ENCODE peak calls at places on chromosome 19, in six cellular contexts. M is CD4-positive, alpha-beta T cell; O is heart left ventricle; F is tibial artery; N is fibroblast of lung; D is sigmoid colon. I is an unnamed sample.

GRCh38 chr19:49056101-49056901 is 1.2 kb downstream of the CGB7 start:
- DNase-seq in M (no peak), O (peak), F (peak), N (peak), D (no peak), I (peak)

GRCh38 chr19:383922-384800 is 24.8 kb downstream of the C2CD4C start:
- DNase-seq in M (no peak), O (no peak), F (no peak), N (no peak), D (peak), I (peak)

GRCh38 chr19:53076984-53077383 is 26.2 kb downstream of the ZNF160 start:
- DNase-seq in M (no peak), O (peak), F (no peak), N (peak), D (peak), I (peak)

GRCh38 chr19:54186934-54187381 is 2.4 kb downstream of the MBOAT7 start:
- DNase-seq in M (no peak), O (no peak), F (no peak), N (no peak), D (no peak), I (peak)

GRCh38 chr19:8571006-8571411 is 6.2 kb downstream of the MYO1F start:
- DNase-seq in M (peak), O (peak), F (peak), N (peak), D (no peak), I (no peak)

GRCh38 chr19:40521276-40521675 is 54.5 kb downstream of the SPTBN4 start:
- DNase-seq in M (no peak), O (no peak), F (no peak), N (peak), D (no peak), I (no peak)

GRCh38 chr19:39351537-39352037 is 9.4 kb downstream of the SAMD4B start:
- DNase-seq in M (no peak), O (no peak), F (no peak), N (peak), D (no peak), I (no peak)

GRCh38 chr19:57888107-57888493 is 737 bp downstream of the ZNF814 start:
- DNase-seq in M (no peak), O (no peak), F (no peak), N (no peak), D (no peak), I (no peak)

GRCh38 chr19:38173324-38174041 is 50.5 kb downstream of the DPF1 start:
- DNase-seq in M (no peak), O (peak), F (no peak), N (peak), D (no peak), I (no peak)

GRCh38 chr19:17489392-17490030 is 19.2 kb downstream of the SLC27A1 start:
- DNase-seq in M (no peak), O (no peak), F (no peak), N (no peak), D (no peak), I (no peak)
- H3K27ac ChIP-seq in M (no peak), O (peak), F (no peak), N (no peak), D (no peak), I (no peak)

DNA sequence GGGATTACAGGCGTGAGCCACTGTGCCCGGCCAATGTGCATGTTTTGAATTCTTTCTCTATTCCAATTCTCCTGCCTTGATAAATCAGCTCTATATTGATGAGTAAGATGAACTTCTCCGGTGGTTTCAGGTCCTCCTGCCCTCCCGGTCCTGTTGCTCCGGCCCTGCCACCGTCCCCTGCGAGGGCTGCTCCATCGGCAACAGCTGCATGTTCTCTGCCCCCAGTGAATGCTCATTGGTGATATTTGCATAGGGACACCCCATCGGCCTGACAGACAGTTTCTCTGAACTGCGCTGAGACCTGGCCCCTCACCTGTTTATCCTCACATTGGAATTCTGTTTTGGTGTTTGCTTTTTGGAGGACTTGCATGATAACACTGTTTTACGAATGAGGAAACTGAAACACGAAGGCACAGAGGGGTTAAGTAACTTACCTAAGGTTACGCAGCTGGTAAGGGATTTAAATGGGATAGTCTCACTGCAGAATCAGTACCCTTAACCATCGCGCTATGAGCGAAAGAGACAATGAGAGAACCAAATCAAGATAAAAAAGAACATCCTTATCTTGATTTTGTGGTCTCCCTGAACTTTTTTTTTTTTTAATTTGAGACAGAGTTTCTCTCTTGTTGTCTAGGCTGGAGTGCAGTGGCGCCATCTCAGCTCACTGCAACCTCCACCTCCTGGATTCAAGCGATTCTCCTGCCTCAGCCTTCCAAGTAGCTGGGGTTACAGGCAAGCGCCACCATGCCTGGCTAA is 32.2 kb downstream of the ZNF557 start:
- DNase-seq in M (peak), O (no peak), F (no peak), N (no peak), D (no peak), I (no peak)
- H3K27ac ChIP-seq in M (no peak), O (no peak), F (no peak), N (no peak), D (no peak), I (no peak)

GRCh38 chr19:3557461-3558248 is at the start of gene MFSD12:
- DNase-seq in M (peak), O (peak), F (peak), N (peak), D (peak), I (peak)
- H3K27ac ChIP-seq in M (peak), O (peak), F (peak), N (peak), D (peak), I (peak)

GRCh38 chr19:10586396-10586795 is 716 bp downstream of the AP1M2 start:
- DNase-seq in M (no peak), O (no peak), F (no peak), N (no peak), D (no peak), I (no peak)

GRCh38 chr19:10575011-10575716 is 6.4 kb upstream of the CDKN2D start:
- DNase-seq in M (no peak), O (no peak), F (no peak), N (no peak), D (no peak), I (no peak)

GRCh38 chr19:10577951-10578350 is 9.2 kb downstream of the AP1M2 start:
- DNase-seq in M (no peak), O (no peak), F (no peak), N (no peak), D (no peak), I (no peak)

GRCh38 chr19:10583021-10583776 is 3.9 kb downstream of the AP1M2 start:
- DNase-seq in M (no peak), O (no peak), F (no peak), N (no peak), D (no peak), I (no peak)

GRCh38 chr19:10580979-10581631 is 6.0 kb downstream of the AP1M2 start:
- DNase-seq in M (peak), O (peak), F (peak), N (peak), D (peak), I (peak)
- H3K27ac ChIP-seq in M (no peak), O (no peak), F (no peak), N (no peak), D (no peak), I (no peak)

GRCh38 chr19:42850981-42851717 is 28.4 kb downstream of the PSG1 start:
- DNase-seq in M (no peak), O (peak), F (peak), N (peak), D (peak), I (no peak)
- H3K27ac ChIP-seq in M (no peak), O (peak), F (peak), N (peak), D (peak), I (no peak)

DNA sequence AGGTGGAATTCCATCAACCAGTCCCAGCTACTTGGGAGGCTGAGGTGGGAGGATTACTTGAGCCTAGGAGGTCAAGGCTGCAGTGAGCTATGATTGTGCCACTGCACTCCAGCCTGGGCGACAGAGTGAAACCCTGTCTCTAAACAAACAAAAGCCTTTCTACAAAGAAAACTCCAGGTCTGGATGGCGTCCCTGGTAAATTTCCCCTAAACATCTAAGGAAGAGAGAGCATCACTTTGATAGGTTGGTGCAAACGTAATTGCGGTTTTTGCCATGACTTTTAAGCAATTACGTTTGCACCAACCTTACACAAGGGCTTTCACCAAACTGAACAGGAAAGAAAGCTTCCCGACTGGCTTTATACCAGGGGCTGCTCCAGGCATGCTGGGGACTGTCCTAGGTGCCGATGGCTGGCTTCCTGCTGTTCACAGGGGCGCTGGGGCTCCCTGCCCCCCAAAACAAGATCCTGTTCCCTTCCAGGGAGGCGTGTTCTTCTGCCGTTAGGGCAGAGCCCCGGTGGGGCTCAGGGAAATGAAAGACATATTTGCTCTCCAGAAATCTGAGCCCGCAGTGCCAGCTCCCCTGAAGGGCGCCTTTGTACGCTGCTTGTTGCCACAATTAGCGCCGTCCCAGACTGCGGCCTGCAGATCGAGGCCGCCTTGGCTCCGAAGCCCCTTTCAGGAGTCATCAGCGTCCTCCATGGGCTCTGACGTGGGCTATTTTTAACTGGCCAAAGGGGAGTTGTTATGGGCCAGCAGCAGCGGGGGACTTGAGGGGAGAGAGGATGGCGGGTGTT is 38.7 kb upstream of the KLF2 start:
- DNase-seq in M (no peak), O (peak), F (peak), N (no peak), D (no peak), I (no peak)
- H3K27ac ChIP-seq in M (no peak), O (peak), F (peak), N (no peak), D (peak), I (peak)

DNA sequence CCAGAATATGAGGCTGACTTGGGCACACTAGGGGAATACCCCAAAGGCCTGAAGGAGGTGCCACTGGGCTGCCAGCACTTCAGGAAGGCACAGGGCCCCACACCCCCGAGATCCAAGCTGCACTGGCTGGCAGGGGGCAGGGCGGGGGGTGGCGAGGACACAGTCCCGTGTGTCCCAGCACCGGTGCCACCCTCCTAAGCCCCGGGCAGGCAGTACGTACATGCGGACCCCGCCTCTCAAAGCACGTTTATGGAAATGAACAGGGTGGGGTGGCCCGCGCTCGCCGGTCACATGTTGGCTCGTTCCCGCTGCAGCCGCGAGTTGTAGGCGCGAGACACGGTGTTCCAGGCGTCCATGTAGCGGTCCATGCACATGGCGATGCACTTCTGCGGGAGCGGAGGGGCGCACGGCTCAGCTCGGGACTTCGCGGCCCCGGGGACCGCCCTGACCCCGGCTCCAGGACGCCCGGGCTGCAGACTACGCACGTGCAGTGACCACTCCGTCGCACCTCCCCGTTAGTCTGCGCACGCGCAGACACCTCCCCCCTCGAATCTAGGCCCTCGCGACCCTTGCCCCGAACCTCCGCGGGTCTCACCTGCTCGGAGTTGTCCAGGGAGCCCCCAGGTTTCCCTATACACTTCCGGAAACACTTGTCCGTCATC is 594 bp downstream of the TIMM13 start:
- DNase-seq in M (peak), O (peak), F (no peak), N (peak), D (peak), I (peak)
- H3K27ac ChIP-seq in M (peak), O (peak), F (peak), N (peak), D (peak), I (peak)

GRCh38 chr19:35044317-35045117 is 3.0 kb downstream of the HPN start:
- DNase-seq in M (no peak), O (peak), F (no peak), N (peak), D (no peak), I (no peak)

GRCh38 chr19:35042954-35043604 is 1.6 kb downstream of the HPN start:
- DNase-seq in M (no peak), O (no peak), F (no peak), N (no peak), D (no peak), I (no peak)

GRCh38 chr19:35046461-35046860 is 4.9 kb downstream of the HPN start:
- DNase-seq in M (no peak), O (no peak), F (no peak), N (no peak), D (no peak), I (no peak)

GRCh38 chr19:35043906-35044305 is 2.4 kb downstream of the HPN start:
- DNase-seq in M (no peak), O (no peak), F (no peak), N (no peak), D (no peak), I (no peak)

GRCh38 chr19:35045667-35046300 is 4.3 kb downstream of the HPN start:
- DNase-seq in M (peak), O (no peak), F (peak), N (peak), D (no peak), I (no peak)
- H3K27ac ChIP-seq in M (no peak), O (no peak), F (no peak), N (no peak), D (no peak), I (no peak)

DNA sequence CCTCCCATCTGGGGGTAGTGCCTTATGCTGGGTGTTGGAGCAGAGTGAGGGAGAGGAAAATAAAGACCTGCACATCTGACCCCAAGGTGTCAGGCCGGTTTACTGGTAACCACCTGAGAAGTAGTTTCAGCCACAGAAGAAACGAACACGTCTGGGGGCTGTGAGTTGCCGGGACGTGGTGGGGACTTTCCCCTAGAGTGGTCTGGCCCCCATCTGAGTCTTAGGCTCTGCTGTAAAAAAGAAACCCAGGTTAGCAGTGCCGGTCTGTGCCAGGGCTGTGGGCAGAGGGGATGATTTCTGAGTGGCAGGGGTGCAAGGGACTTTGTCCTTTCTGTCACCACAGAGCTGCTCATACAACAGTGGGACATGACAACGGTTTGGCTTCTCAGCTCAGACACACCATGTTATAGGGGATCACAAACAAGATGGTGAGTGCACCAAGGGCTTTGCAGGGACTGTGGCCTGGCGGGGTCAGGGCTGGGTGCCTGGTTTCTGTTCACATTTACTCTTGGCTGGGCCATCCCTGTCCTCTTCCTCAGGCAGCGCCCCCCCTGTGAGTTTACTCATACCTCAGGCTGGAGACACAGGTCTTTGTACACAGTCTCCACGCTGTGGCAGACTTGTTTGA is 9.0 kb downstream of the GCDH start:
- DNase-seq in M (no peak), O (no peak), F (no peak), N (no peak), D (no peak), I (no peak)
- H3K27ac ChIP-seq in M (no peak), O (no peak), F (no peak), N (no peak), D (no peak), I (no peak)

GRCh38 chr19:6464070-6464873 is at the start of gene CRB3:
- DNase-seq in M (peak), O (no peak), F (no peak), N (no peak), D (no peak), I (peak)

GRCh38 chr19:6466526-6467248 is 2.6 kb downstream of the CRB3 start:
- DNase-seq in M (no peak), O (no peak), F (no peak), N (no peak), D (no peak), I (no peak)

GRCh38 chr19:6465663-6466062 is 1.6 kb downstream of the CRB3 start:
- DNase-seq in M (no peak), O (no peak), F (no peak), N (no peak), D (no peak), I (no peak)

GRCh38 chr19:6467384-6467783 is 3.3 kb downstream of the CRB3 start:
- DNase-seq in M (no peak), O (no peak), F (no peak), N (no peak), D (no peak), I (no peak)

GRCh38 chr19:6465006-6465405 is 935 bp downstream of the CRB3 start:
- DNase-seq in M (no peak), O (no peak), F (no peak), N (no peak), D (no peak), I (no peak)
- H3K27ac ChIP-seq in M (no peak), O (no peak), F (no peak), N (no peak), D (no peak), I (peak)

I was measured in kidney.